ENCODE peak calls at places on chromosomes 4 and X, in four cellular contexts. Y is sigmoid colon, E is spleen, C is IMR-90. G is an unnamed sample.

GRCh38 chrX:50567636-50568035 is 97.0 kb upstream of the DGKK start:
- DNase-seq in Y (no peak), E (no peak), C (no peak), G (no peak)

GRCh38 chr4:57059890-57060716 is 50.1 kb downstream of the IGFBP7 start:
- DNase-seq in Y (no peak), E (no peak), C (peak; percentile 42), G (no peak)

GRCh38 chr4:114237997-114238396 is 258.6 kb upstream of the ARSJ start:
- DNase-seq in Y (no peak), E (no peak), C (no peak), G (no peak)

GRCh38 chr4:70449220-70449619 is 22.8 kb upstream of the MUC7 start:
- DNase-seq in Y (no peak), E (no peak), C (no peak), G (no peak)

GRCh38 chr4:48015216-48015615 is 1.3 kb downstream of the CNGA1 start:
- DNase-seq in Y (no peak), E (no peak), C (no peak), G (no peak)

GRCh38 chrX:20802036-20802435 is 535.3 kb upstream of the RPS6KA3 start:
- DNase-seq in Y (no peak), E (no peak), C (no peak), G (no peak)

GRCh38 chr4:8681391-8681790 is 88.8 kb downstream of the CPZ start:
- DNase-seq in Y (peak; percentile 32), E (peak; percentile 54), C (no peak), G (no peak)

GRCh38 chr4:8591114-8591513 is 1.5 kb upstream of the CPZ start:
- DNase-seq in Y (no peak), E (no peak), C (no peak), G (no peak)

GRCh38 chr4:183348706-183349659 is 26.8 kb upstream of the CLDN24 start:
- DNase-seq in Y (no peak), E (peak; percentile 31), C (peak; percentile 95), G (no peak)

GRCh38 chr4:21134994-21135393 is 434.7 kb downstream of the PACRGL start:
- DNase-seq in Y (no peak), E (no peak), C (no peak), G (no peak)

GRCh38 chrX:20056704-20057103 is 60.0 kb downstream of the MAP7D2 start:
- DNase-seq in Y (no peak), E (no peak), C (peak; percentile 41), G (no peak)

GRCh38 chrX:20527458-20528099 is 260.9 kb upstream of the RPS6KA3 start:
- DNase-seq in Y (no peak), E (no peak), C (peak; percentile 38), G (peak; percentile 22)

GRCh38 chr4:24781999-24782745 is 13.2 kb upstream of the SOD3 start:
- DNase-seq in Y (no peak), E (no peak), C (no peak), G (no peak)

GRCh38 chr4:108849611-108850406 is 87.0 kb upstream of the ETNPPL start:
- DNase-seq in Y (no peak), E (no peak), C (peak; percentile 80), G (no peak)

GRCh38 chr4:163540977-163541376 is 46.5 kb downstream of the TMA16 start:
- DNase-seq in Y (no peak), E (no peak), C (peak; percentile 95), G (no peak)

GRCh38 chr4:22129454-22130075 is 181.0 kb upstream of the KCNIP4 start:
- DNase-seq in Y (no peak), E (no peak), C (peak; percentile 26), G (no peak)

GRCh38 chr4:10079256-10079655 is 37.3 kb downstream of the WDR1 start:
- DNase-seq in Y (peak; percentile 60), E (peak; percentile 62), C (no peak), G (peak; percentile 30)

GRCh38 chr4:34854451-34854850 is 1389.9 kb downstream of the ARAP2 start:
- DNase-seq in Y (peak; percentile 52), E (no peak), C (no peak), G (no peak)

GRCh38 chr4:34850426-34850825 is 1393.9 kb downstream of the ARAP2 start:
- DNase-seq in Y (no peak), E (no peak), C (no peak), G (no peak)

GRCh38 chr4:34850983-34851382 is 1393.3 kb downstream of the ARAP2 start:
- DNase-seq in Y (no peak), E (no peak), C (no peak), G (no peak)
- TF ChIP-seq POLR2A in Y (no peak), E (no peak), C (no peak), G (no peak)

GRCh38 chr4:992297-993110 is 700 bp downstream of the SLC26A1 start:
- DNase-seq in Y (no peak), E (no peak), C (peak; percentile 30), G (no peak)
- TF ChIP-seq POLR2A in Y (no peak), E (no peak), C (no peak), G (no peak)

GRCh38 chrX:18676470-18676869 is 4.6 kb upstream of the RS1 start:
- DNase-seq in Y (no peak), E (no peak), C (peak; percentile 5), G (no peak)

GRCh38 chrX:18676050-18676449 is 4.1 kb upstream of the RS1 start:
- DNase-seq in Y (no peak), E (no peak), C (no peak), G (no peak)

GRCh38 chrX:18677140-18677834 is 5.4 kb upstream of the RS1 start:
- DNase-seq in Y (no peak), E (no peak), C (no peak), G (no peak)

GRCh38 chrX:18674417-18674787 is 2.5 kb upstream of the RS1 start:
- DNase-seq in Y (peak; percentile 66), E (peak; percentile 86), C (no peak), G (peak; percentile 28)

GRCh38 chrX:18674788-18675735 is 3.2 kb upstream of the RS1 start:
- DNase-seq in Y (peak; percentile 85), E (peak; percentile 93), C (peak; percentile 54), G (peak; percentile 73)
- TF ChIP-seq POLR2A in Y (no peak), E (no peak), C (no peak), G (peak; percentile 48)

GRCh38 chr4:146548443-146548842 is 26.7 kb upstream of the SLC10A7 start:
- DNase-seq in Y (no peak), E (no peak), C (no peak), G (no peak)
- TF ChIP-seq POLR2A in Y (no peak), E (no peak), C (no peak), G (no peak)

GRCh38 chr4:102311407-102311806 is 33.9 kb downstream of the SLC39A8 start:
- DNase-seq in Y (no peak), E (no peak), C (no peak), G (no peak)
- TF ChIP-seq POLR2A in Y (no peak), E (no peak), C (no peak), G (no peak)